ENCODE peak calls at places on chromosomes 16 and 17, in four cellular contexts. K is right lobe of liver, A is heart right ventricle, L is aorta. G is an unnamed sample.

GRCh38 chr17:71163121-71163812 is 957.6 kb upstream of the SOX9 start:
- DNase-seq in A (no peak), K (no peak), L (no peak), G (no peak)

GRCh38 chr17:65071861-65072260 is 15.3 kb upstream of the GNA13 start:
- DNase-seq in K (no peak), L (no peak), A (no peak), G (no peak)

GRCh38 chr17:45144199-45145034 is 3.9 kb upstream of the HEXIM1 start:
- DNase-seq in L (peak; percentile 75), A (peak; percentile 73), K (peak; percentile 70), G (peak; percentile 90)

GRCh38 chr16:57462209-57462977 is at the start of gene POLR2C:
- DNase-seq in K (peak; percentile 91), A (peak; percentile 91), L (peak; percentile 93), G (peak; percentile 94)

GRCh38 chr16:1102921-1103648 is 7.0 kb upstream of the C1QTNF8 start:
- DNase-seq in K (peak; percentile 74), L (no peak), A (peak; percentile 73), G (no peak)

GRCh38 chr17:56167491-56167890 is 14.2 kb downstream of the ANKFN1 start:
- DNase-seq in A (no peak), L (no peak), K (no peak), G (no peak)

GRCh38 chr16:13999895-14000425 is 71.2 kb upstream of the MRTFB start:
- DNase-seq in K (no peak), A (peak; percentile 49), L (no peak), G (no peak)

GRCh38 chr17:63275318-63275967 is 170.7 kb downstream of the CYB561 start:
- DNase-seq in A (no peak), K (no peak), L (no peak), G (no peak)

GRCh38 chr17:31175237-31175636 is 80.5 kb downstream of the NF1 start:
- DNase-seq in K (no peak), A (no peak), L (no peak), G (no peak)

GRCh38 chr17:56908061-56908542 is 5.7 kb downstream of the TRIM25 start:
- DNase-seq in K (peak; percentile 79), A (peak; percentile 55), L (peak; percentile 86), G (no peak)

GRCh38 chr16:1914084-1914608 is 4.1 kb downstream of the HS3ST6 start:
- DNase-seq in A (no peak), L (no peak), K (no peak), G (no peak)

GRCh38 chr17:35747540-35748017 is 5.5 kb downstream of the GAS2L2 start:
- DNase-seq in A (peak; percentile 62), L (peak; percentile 82), K (no peak), G (peak; percentile 86)

GRCh38 chr17:31008374-31009035 is 37.7 kb downstream of the RNF135 start:
- DNase-seq in A (peak; percentile 70), L (peak; percentile 75), K (peak; percentile 72), G (peak; percentile 89)

GRCh38 chr16:17775061-17775460 is 304.3 kb upstream of the XYLT1 start:
- DNase-seq in K (no peak), A (no peak), L (no peak), G (no peak)

GRCh38 chr17:70654706-70655105 is 485.4 kb downstream of the KCNJ2 start:
- DNase-seq in K (no peak), A (no peak), L (no peak), G (no peak)

GRCh38 chr16:2084688-2085625 is 37.2 kb downstream of the TSC2 start:
- DNase-seq in K (no peak), L (no peak), A (no peak), G (no peak)

GRCh38 chr17:954431-955164 is 25.0 kb downstream of the NXN start:
- DNase-seq in A (no peak), L (no peak), K (no peak), G (peak; percentile 66)

GRCh38 chr16:66549284-66550131 is at the start of gene TK2:
- DNase-seq in L (peak; percentile 78), K (peak; percentile 78), A (peak; percentile 79), G (peak; percentile 89)

GRCh38 chr17:50200447-50201225 is 795 bp downstream of the COL1A1 start:
- DNase-seq in K (peak; percentile 88), A (peak; percentile 88), L (peak; percentile 94), G (peak; percentile 96)

GRCh38 chr17:50201226-50201854 is at the start of gene COL1A1:
- DNase-seq in A (peak; percentile 74), K (peak; percentile 59), L (peak; percentile 92), G (peak; percentile 95)

GRCh38 chr17:50198026-50198669 is 3.3 kb downstream of the COL1A1 start:
- DNase-seq in L (peak; percentile 68), A (peak; percentile 58), K (no peak), G (no peak)

GRCh38 chr17:50199211-50199633 is 2.2 kb downstream of the COL1A1 start:
- DNase-seq in L (peak; percentile 54), K (no peak), A (no peak), G (peak; percentile 84)

DNA sequence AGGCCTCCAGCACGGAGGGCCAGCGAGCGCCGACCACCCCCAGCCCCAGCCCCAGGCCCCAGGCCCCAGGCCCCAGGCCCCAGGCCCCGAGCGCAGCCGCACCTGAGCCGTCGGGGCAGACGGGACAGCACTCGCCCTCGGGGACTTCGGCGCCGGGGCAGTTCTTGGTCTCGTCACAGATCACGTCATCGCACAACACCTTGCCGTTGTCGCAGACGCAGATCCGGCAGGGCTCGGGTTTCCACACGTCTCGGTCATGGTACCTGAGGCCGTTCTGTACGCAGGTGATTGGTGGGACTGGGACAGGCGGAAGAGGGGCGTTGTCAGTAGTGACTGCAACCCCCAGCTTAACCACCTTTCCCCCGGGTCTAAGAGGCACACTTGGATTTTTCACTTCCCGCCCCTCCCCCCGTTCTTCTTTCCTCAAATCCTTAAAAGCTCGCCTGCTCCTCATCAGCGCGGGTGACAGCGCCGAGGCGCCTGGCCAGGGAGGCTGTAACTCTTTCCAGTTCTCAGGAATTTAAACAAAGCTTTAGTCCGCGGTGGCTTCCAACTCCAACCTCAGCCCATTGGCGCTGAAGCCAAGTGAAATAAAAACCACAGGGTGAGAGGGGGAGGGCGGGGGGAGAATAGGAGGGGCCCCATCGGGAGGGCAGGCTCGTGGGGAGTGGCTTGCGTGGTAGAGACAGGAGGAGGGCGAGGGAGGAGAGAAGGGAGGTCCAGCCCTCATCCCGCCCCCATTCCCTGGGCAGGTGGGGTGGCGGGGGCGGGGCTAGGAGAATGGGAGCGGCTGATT is 1.6 kb downstream of the COL1A1 start:
- DNase-seq in L (peak; percentile 95), A (peak; percentile 87), K (peak; percentile 94), G (peak; percentile 97)
- H3K4me3 ChIP-seq in L (peak overlapping the region; percentile 56), A (peak overlapping the region; percentile 62), K (peak overlapping the region; percentile 27), G (peak overlapping the region; percentile 63)

GRCh38 chr16:88497561-88498420 is 44.7 kb downstream of the ZFPM1 start:
- DNase-seq in A (peak; percentile 32), K (no peak), L (no peak), G (no peak)

GRCh38 chr16:88498576-88499208 is 45.6 kb downstream of the ZFPM1 start:
- DNase-seq in L (no peak), K (peak; percentile 87), A (no peak), G (no peak)

GRCh38 chr16:88500255-88500661 is 47.2 kb downstream of the ZFPM1 start:
- DNase-seq in L (no peak), K (peak; percentile 84), A (peak; percentile 42), G (no peak)

GRCh38 chr16:88499836-88500251 is 46.8 kb downstream of the ZFPM1 start:
- DNase-seq in A (peak; percentile 41), L (no peak), K (peak; percentile 74), G (no peak)

GRCh38 chr16:88499314-88499713 is 46.2 kb downstream of the ZFPM1 start:
- DNase-seq in K (peak; percentile 78), L (no peak), A (no peak), G (no peak)
- H3K4me1 ChIP-seq in K (peaks cover 28% of the 10 kb centered on the region), L (no peaks in the 10 kb centered on the region), A (peaks cover 15% of the 10 kb centered on the region), G (no peaks in the 10 kb centered on the region)

GRCh38 chr16:64470916-64471315 is 650.9 kb downstream of the CDH11 start:
- DNase-seq in L (no peak), A (no peak), K (no peak), G (no peak)
- H3K9me3 ChIP-seq in L (no peaks in the 10 kb centered on the region), A (no peaks in the 10 kb centered on the region), K (no peaks in the 10 kb centered on the region), G (no peaks in the 10 kb centered on the region)

GRCh38 chr17:2982854-2983636 is 80.4 kb downstream of the OR1D5 start:
- DNase-seq in L (peak; percentile 82), A (peak; percentile 80), K (no peak), G (no peak)
- H3K4me3 ChIP-seq in L (no peak overlapping the region), A (no peak overlapping the region), K (no peak overlapping the region), G (no peak overlapping the region)

GRCh38 chr16:10554569-10554968 is 25.8 kb downstream of the EMP2 start:
- DNase-seq in L (no peak), K (no peak), A (no peak), G (no peak)

GRCh38 chr16:10558746-10559641 is 21.4 kb downstream of the EMP2 start:
- DNase-seq in K (peak; percentile 96), L (peak; percentile 93), A (peak; percentile 81), G (peak; percentile 91)

GRCh38 chr16:10558305-10558704 is 22.1 kb downstream of the EMP2 start:
- DNase-seq in L (no peak), A (no peak), K (no peak), G (no peak)

GRCh38 chr16:10557750-10558149 is 22.6 kb downstream of the EMP2 start:
- DNase-seq in K (no peak), L (no peak), A (no peak), G (peak; percentile 20)

DNA sequence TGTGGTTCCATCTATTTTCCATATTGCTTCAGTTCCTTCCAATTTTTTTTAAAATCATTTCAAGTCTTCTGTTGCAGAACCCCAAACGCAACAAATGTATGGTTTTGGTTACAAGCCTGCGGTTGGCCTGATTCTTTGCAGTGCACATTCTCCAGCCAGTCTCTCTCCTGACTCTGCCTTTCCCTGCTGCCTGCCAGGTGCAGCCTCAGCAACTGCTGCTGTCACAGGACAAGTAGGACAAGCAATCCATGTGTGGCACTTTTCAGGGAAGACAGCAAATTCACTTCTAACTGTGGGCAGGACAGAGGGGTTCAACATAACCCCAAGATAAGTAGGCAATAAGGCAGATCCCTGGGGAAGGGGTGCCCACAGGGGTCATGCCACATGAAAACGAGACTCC is 24.2 kb downstream of the EMP2 start:
- DNase-seq in L (no peak), A (no peak), K (no peak), G (no peak)
- H3K4me1 ChIP-seq in L (no peaks in the 10 kb centered on the region), A (peaks cover 82% of the 10 kb centered on the region), K (no peaks in the 10 kb centered on the region), G (peaks cover 6% of the 10 kb centered on the region)